ENCODE peak calls at places on chromosome X, in seven cellular contexts. B, K, V, Y, H, Z and I are unnamed samples.

GRCh38 chrX:15564981-15565579 is 35.7 kb downstream of the ACE2 start:
- DNase-seq in B (peak), K (peak), V (peak), Y (peak), H (peak), Z (peak), I (peak)

GRCh38 chrX:40201486-40201885 is 103.7 kb upstream of the BCOR start:
- DNase-seq in B (no peak), K (no peak), V (no peak), Y (no peak), H (no peak), Z (peak), I (no peak)

GRCh38 chrX:44071070-44071645 is 98.0 kb upstream of the NDP start:
- DNase-seq in B (no peak), K (no peak), V (no peak), Y (no peak), H (no peak), Z (no peak), I (no peak)

GRCh38 chrX:40061871-40062524 is 35.8 kb downstream of the BCOR start:
- DNase-seq in B (no peak), K (no peak), V (no peak), Y (no peak), H (no peak), Z (no peak), I (no peak)

GRCh38 chrX:13087322-13088154 is 43.1 kb upstream of the FAM9C start:
- DNase-seq in B (no peak), K (no peak), V (no peak), Y (no peak), H (no peak), Z (peak), I (no peak)

GRCh38 chrX:19731307-19731706 is 156.1 kb downstream of the SH3KBP1 start:
- DNase-seq in B (no peak), K (no peak), V (no peak), Y (no peak), H (no peak), Z (no peak), I (no peak)

GRCh38 chrX:122046226-122046625 is 998.8 kb downstream of the GLUD2 start:
- DNase-seq in B (no peak), K (no peak), V (no peak), Y (no peak), H (no peak), Z (no peak), I (no peak)

GRCh38 chrX:118968031-118968430 is 6.4 kb upstream of the LONRF3 start:
- DNase-seq in B (no peak), K (no peak), V (no peak), Y (no peak), H (no peak), Z (no peak), I (no peak)

GRCh38 chrX:82748901-82749505 is 759.1 kb upstream of the POU3F4 start:
- DNase-seq in B (no peak), K (no peak), V (no peak), Y (no peak), H (no peak), Z (no peak), I (no peak)

DNA sequence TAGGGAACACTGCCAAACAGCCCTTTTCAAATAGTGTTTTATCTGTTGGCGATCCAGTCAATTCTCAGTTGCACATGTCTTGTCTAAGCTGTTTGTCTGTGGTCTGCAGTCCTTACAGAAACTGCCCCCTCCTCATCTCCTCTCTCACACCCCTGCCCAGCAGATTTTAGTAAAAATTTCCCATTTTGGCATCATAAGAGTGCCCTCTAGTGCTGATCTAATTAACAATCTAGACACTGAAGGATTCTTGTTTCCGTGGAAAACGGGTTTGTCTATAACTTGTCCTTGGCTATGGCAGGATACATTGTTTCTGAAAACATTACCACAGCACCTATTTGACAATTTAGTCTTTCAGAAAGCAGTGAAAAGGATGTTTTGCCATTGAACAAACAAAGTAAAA is 227.2 kb upstream of the MBNL3 start:
- DNase-seq in B (no peak), K (peak), V (no peak), Y (no peak), H (no peak), Z (no peak), I (no peak)
- TF ChIP-seq JUND in B (no peak), K (no peak), V (no peak), Y (no peak), H (no peak), Z (no peak), I (no peak)

GRCh38 chrX:48960291-48960690 is 2.9 kb upstream of the OTUD5 start:
- DNase-seq in B (no peak), K (no peak), V (no peak), Y (no peak), H (no peak), Z (no peak), I (no peak)

GRCh38 chrX:48957477-48957826 is at the start of gene OTUD5:
- DNase-seq in B (peak), K (peak), V (peak), Y (no peak), H (no peak), Z (no peak), I (no peak)

GRCh38 chrX:48956728-48957414 is 536 bp downstream of the OTUD5 start:
- DNase-seq in B (peak), K (no peak), V (no peak), Y (no peak), H (no peak), Z (no peak), I (no peak)

GRCh38 chrX:48957827-48958634 is 624 bp upstream of the OTUD5 start:
- DNase-seq in B (peak), K (peak), V (peak), Y (peak), H (peak), Z (peak), I (peak)

DNA sequence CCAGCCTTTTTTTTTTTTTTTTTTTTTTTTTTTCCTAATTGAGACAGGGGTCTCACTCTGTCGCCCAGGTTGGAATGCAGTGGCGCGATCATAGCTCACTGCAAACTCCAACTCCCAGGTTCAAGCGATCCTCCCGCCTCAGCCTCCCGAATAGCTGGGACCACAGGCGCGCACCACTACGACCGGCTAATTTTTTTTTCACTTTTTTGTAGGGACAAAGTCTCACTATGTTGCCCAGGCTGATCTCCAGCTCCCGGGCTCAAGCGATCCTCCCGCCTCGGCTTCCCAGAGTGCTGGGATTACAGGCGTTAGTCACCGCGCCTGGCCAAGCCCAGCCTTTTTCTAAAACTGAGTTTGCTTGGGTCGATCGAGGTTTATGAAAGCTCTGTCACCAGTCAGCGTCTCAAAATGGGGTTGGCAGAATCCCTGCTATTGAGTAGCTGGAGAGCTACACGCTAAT is 1.3 kb upstream of the OTUD5 start:
- DNase-seq in B (no peak), K (no peak), V (peak), Y (no peak), H (no peak), Z (no peak), I (no peak)
- TF ChIP-seq JUND in B (no peak), K (no peak), V (no peak), Y (no peak), H (no peak), Z (no peak), I (no peak)

DNA sequence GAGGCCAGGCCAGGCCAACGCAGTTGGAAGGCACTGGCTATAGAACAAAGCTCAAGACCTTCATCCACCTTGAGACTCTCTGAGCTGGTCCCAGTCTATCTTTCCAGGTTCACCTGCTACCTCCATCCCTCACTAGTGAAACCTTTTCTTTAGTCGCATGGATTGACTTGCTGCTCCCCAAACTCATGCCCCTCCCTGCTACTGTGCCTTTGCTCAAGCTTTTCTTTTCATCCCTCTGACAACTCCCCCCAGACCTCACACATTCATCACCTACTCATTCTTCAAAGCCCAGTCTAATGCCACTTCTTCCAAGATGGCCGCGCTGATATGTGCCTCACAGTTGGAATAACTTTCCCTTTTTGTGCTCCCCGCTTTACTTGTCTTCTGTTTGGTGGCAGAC is 58.0 kb downstream of the CNGA2 start:
- DNase-seq in B (no peak), K (no peak), V (no peak), Y (no peak), H (no peak), Z (no peak), I (no peak)
- TF ChIP-seq JUND in B (no peak), K (no peak), V (no peak), Y (no peak), H (no peak), Z (no peak), I (no peak)

DNA sequence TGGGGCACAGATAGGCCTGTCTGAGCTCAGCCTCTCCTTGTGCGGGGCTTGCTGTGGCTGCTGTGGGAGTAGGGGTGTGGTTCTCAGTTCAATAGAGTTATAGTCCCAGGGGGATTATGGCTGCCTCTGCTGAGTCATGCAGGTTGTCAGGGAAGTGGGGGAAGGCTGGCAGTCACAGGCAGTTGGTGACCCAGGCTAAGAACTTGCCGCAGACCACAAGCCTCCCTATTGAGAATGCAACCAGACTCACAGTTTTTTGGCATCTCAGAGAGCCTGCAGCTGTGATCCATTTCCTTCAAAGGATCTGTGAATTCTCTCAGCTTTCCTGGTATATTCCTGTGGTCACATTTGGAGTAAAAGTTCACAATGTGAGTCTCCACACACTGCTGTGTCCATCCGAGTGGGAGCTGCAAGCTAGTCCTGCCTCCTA is 364.9 kb downstream of the ZNF674 start:
- DNase-seq in B (no peak), K (no peak), V (peak), Y (peak), H (no peak), Z (peak), I (no peak)
- TF ChIP-seq JUND in B (no peak), K (no peak), V (no peak), Y (peak), H (no peak), Z (no peak), I (no peak)